ENCODE peak calls at places on chromosomes 6 and 20, in eight cellular contexts. O is foreskin melanocyte, Z is D341Med, M is HT1080, T is amniotic epithelial cell, L is lung, P is T-cell, J is osteocyte. I is an unnamed sample.

GRCh38 chr20:13009682-13010406 is 1.1 kb downstream of the SPTLC3 start:
- DNase-seq in Z (no peak), J (no peak), T (peak; percentile 95), P (no peak), O (peak; percentile 86), M (peak; percentile 86), L (peak; percentile 38), I (peak; percentile 56)

GRCh38 chr6:42451595-42452170 is at the start of gene TRERF1:
- DNase-seq in L (peak; percentile 39), Z (peak; percentile 55), M (peak; percentile 80), O (no peak), T (peak; percentile 63), P (peak; percentile 51), J (peak; percentile 86), I (no peak)

GRCh38 chr6:11058406-11058805 is 14.3 kb upstream of the ELOVL2 start:
- DNase-seq in O (no peak), L (no peak), P (no peak), Z (no peak), T (peak; percentile 77), M (no peak), J (no peak), I (no peak)

GRCh38 chr6:42007753-42008528 is 42.4 kb upstream of the TAF8 start:
- DNase-seq in J (no peak), M (no peak), L (no peak), Z (no peak), O (no peak), T (no peak), P (peak; percentile 59), I (no peak)

GRCh38 chr6:91659881-91660280 is 1073.0 kb upstream of the MAP3K7 start:
- DNase-seq in Z (no peak), M (no peak), O (no peak), P (no peak), L (no peak), T (no peak), J (no peak), I (no peak)

GRCh38 chr20:10668677-10669368 is 5.0 kb downstream of the JAG1 start:
- DNase-seq in L (no peak), M (no peak), J (no peak), T (no peak), O (no peak), P (no peak), Z (no peak), I (no peak)

GRCh38 chr20:38667417-38667956 is 56.8 kb upstream of the SLC32A1 start:
- DNase-seq in T (no peak), Z (no peak), O (no peak), P (no peak), M (no peak), J (no peak), L (no peak), I (no peak)

GRCh38 chr6:11093065-11093590 is 506 bp upstream of the SMIM13 start:
- DNase-seq in M (no peak), L (no peak), J (no peak), P (no peak), O (no peak), Z (no peak), T (peak; percentile 21), I (peak; percentile 55)

GRCh38 chr6:149563928-149564325 is 2.2 kb upstream of the GINM1 start:
- DNase-seq in L (no peak), O (no peak), J (no peak), M (no peak), T (no peak), Z (no peak), P (no peak), I (peak; percentile 7)

GRCh38 chr6:43263314-43264178 is 20.3 kb downstream of the TTBK1 start:
- DNase-seq in M (peak; percentile 58), O (peak; percentile 49), P (peak; percentile 60), J (no peak), T (peak; percentile 51), Z (peak; percentile 91), L (peak; percentile 77), I (peak; percentile 84)

GRCh38 chr20:59831024-59831900 is 102.2 kb downstream of the SYCP2 start:
- DNase-seq in L (peak; percentile 44), Z (no peak), P (no peak), O (no peak), M (no peak), J (no peak), T (no peak), I (no peak)

GRCh38 chr6:50030777-50031562 is 9.2 kb upstream of the DEFB110 start:
- DNase-seq in T (no peak), P (no peak), J (no peak), L (no peak), Z (peak; percentile 73), M (peak; percentile 55), O (no peak), I (no peak)

GRCh38 chr6:161218222-161218621 is 55.6 kb downstream of the AGPAT4 start:
- DNase-seq in O (no peak), J (no peak), P (no peak), M (no peak), L (no peak), T (no peak), Z (no peak), I (no peak)

GRCh38 chr6:17842014-17842776 is 135.5 kb upstream of the NUP153 start:
- DNase-seq in M (no peak), T (no peak), Z (no peak), O (no peak), P (no peak), J (no peak), L (no peak), I (no peak)

GRCh38 chr6:137236581-137237355 is 17.6 kb upstream of the IFNGR1 start:
- DNase-seq in P (no peak), L (no peak), J (no peak), T (no peak), O (no peak), Z (no peak), M (no peak), I (peak; percentile 63)

GRCh38 chr6:112022749-112023148 is 31.2 kb upstream of the CCN6 start:
- DNase-seq in Z (no peak), O (no peak), P (no peak), M (no peak), J (no peak), L (no peak), T (no peak), I (no peak)

GRCh38 chr6:116461075-116461474 is at the start of gene CALHM6:
- DNase-seq in T (no peak), M (no peak), L (no peak), J (no peak), Z (no peak), O (no peak), P (no peak), I (no peak)

GRCh38 chr6:142968601-142969000 is 23.6 kb upstream of the HIVEP2 start:
- DNase-seq in Z (no peak), P (no peak), M (no peak), O (no peak), T (no peak), J (no peak), L (no peak), I (no peak)

GRCh38 chr6:11491998-11492397 is 45.6 kb upstream of the TMEM170B start:
- DNase-seq in J (no peak), M (no peak), L (no peak), Z (no peak), P (no peak), O (no peak), T (no peak), I (no peak)

GRCh38 chr6:27106382-27106781 is 141.1 kb upstream of the PRSS16 start:
- DNase-seq in L (no peak), Z (no peak), J (no peak), O (no peak), M (no peak), T (no peak), P (no peak), I (no peak)

GRCh38 chr6:53361549-53362031 is 12.8 kb upstream of the ELOVL5 start:
- DNase-seq in J (no peak), M (peak; percentile 35), L (peak; percentile 92), O (peak; percentile 27), T (peak; percentile 71), P (peak; percentile 75), Z (no peak), I (peak; percentile 31)

GRCh38 chr20:62374431-62375152 is 7.5 kb upstream of the LAMA5 start:
- DNase-seq in Z (no peak), P (no peak), T (no peak), J (no peak), M (no peak), L (no peak), O (no peak), I (no peak)

GRCh38 chr6:11381801-11382513 is 149.5 kb upstream of the NEDD9 start:
- DNase-seq in O (no peak), P (peak; percentile 65), M (no peak), T (no peak), L (peak; percentile 41), Z (no peak), J (no peak), I (peak; percentile 71)

GRCh38 chr6:12613819-12614218 is 102.7 kb upstream of the PHACTR1 start:
- DNase-seq in J (no peak), M (no peak), O (no peak), P (no peak), T (no peak), Z (no peak), L (no peak), I (no peak)

GRCh38 chr6:144036064-144036873 is 28.2 kb upstream of the PLAGL1 start:
- DNase-seq in O (no peak), L (peak; percentile 35), P (no peak), T (peak; percentile 42), Z (no peak), J (no peak), M (no peak), I (peak; percentile 7)

GRCh38 chr20:41005361-41005729 is 23.3 kb upstream of the TOP1 start:
- DNase-seq in L (peak; percentile 87), O (peak; percentile 85), P (no peak), Z (no peak), T (peak; percentile 97), J (no peak), M (peak; percentile 97), I (peak; percentile 97)

GRCh38 chr6:43916924-43917877 is 147.2 kb downstream of the VEGFA start:
- DNase-seq in Z (no peak), O (no peak), L (peak; percentile 58), M (no peak), T (peak; percentile 98), J (no peak), P (no peak), I (no peak)

GRCh38 chr20:33477386-33478234 is 12.3 kb upstream of the CBFA2T2 start:
- DNase-seq in J (no peak), O (no peak), P (no peak), M (no peak), Z (no peak), L (no peak), T (no peak), I (no peak)

GRCh38 chr20:35504751-35505150 is 24.7 kb downstream of the C20orf173 start:
- DNase-seq in J (no peak), P (no peak), O (no peak), T (no peak), M (no peak), L (no peak), Z (peak; percentile 10), I (no peak)

GRCh38 chr6:150070236-150070860 is 1.4 kb upstream of the ULBP3 start:
- DNase-seq in Z (no peak), T (no peak), L (no peak), J (no peak), O (no peak), M (no peak), P (no peak), I (no peak)

GRCh38 chr20:58566981-58567380 is 51.8 kb upstream of the APCDD1L start:
- DNase-seq in T (no peak), M (no peak), Z (no peak), J (no peak), O (no peak), L (no peak), P (no peak), I (peak; percentile 13)

GRCh38 chr20:50415516-50416268 is 94.5 kb upstream of the PTPN1 start:
- DNase-seq in M (no peak), L (peak; percentile 99), Z (no peak), J (no peak), P (no peak), T (peak; percentile 75), O (no peak), I (peak; percentile 71)

GRCh38 chr6:327538-328183 is 35.4 kb downstream of the DUSP22 start:
- DNase-seq in O (no peak), J (no peak), P (no peak), T (peak; percentile 55), Z (no peak), L (no peak), M (no peak), I (no peak)

GRCh38 chr6:36277946-36278465 is 8.1 kb downstream of the PNPLA1 start:
- DNase-seq in Z (no peak), P (no peak), J (no peak), O (no peak), T (peak; percentile 51), L (no peak), M (no peak), I (no peak)